ENCODE peak calls at places on chromosomes 13 and 19, in eight cellular contexts. Y is T-helper 9 cell; G is lower leg skin; M is hippocampal formation; N is AML-193; O is uterus; K is activated naive CD4-positive, alpha-beta T cell; A is heart right ventricle. L is an unnamed sample.

GRCh38 chr19:39172700-39173501 is 23.9 kb upstream of the NCCRP1 start:
- DNase-seq in A (no peak), K (no peak), N (no peak), Y (no peak), M (no peak), O (no peak), G (no peak), L (no peak)

GRCh38 chr13:45548281-45548680 is 67.3 kb downstream of the ERICH6B start:
- DNase-seq in K (no peak), N (no peak), Y (no peak), M (no peak), O (no peak), A (no peak), G (no peak), L (no peak)

GRCh38 chr19:54573330-54573872 is at the start of gene LILRA2:
- DNase-seq in N (peak; percentile 66), O (no peak), K (no peak), Y (no peak), A (no peak), M (no peak), G (no peak), L (peak; percentile 4)

GRCh38 chr19:38391911-38392464 is 3.5 kb downstream of the SPRED3 start:
- DNase-seq in O (no peak), A (no peak), N (no peak), G (no peak), M (no peak), K (no peak), Y (no peak), L (no peak)

GRCh38 chr13:32302461-32302860 is 12.7 kb downstream of the ZAR1L start:
- DNase-seq in N (no peak), M (no peak), A (no peak), K (no peak), Y (no peak), O (no peak), G (no peak), L (no peak)

GRCh38 chr13:109422163-109422562 is 364.2 kb downstream of the IRS2 start:
- DNase-seq in K (no peak), Y (no peak), M (no peak), N (peak; percentile 86), G (no peak), A (no peak), O (no peak), L (no peak)

GRCh38 chr19:54026656-54027055 is 35.2 kb downstream of the CACNG6 start:
- DNase-seq in A (no peak), M (no peak), O (no peak), N (no peak), Y (no peak), G (no peak), K (no peak), L (no peak)

GRCh38 chr13:87656311-87656710 is 14.9 kb upstream of the SLITRK5 start:
- DNase-seq in K (no peak), N (no peak), G (no peak), Y (no peak), O (no peak), A (no peak), M (no peak), L (no peak)

GRCh38 chr13:78194904-78195639 is 276.4 kb upstream of the EDNRB start:
- DNase-seq in A (no peak), K (no peak), G (no peak), O (no peak), N (no peak), M (no peak), Y (no peak), L (no peak)

GRCh38 chr13:107649071-107649470 is 566.3 kb downstream of the LIG4 start:
- DNase-seq in Y (no peak), M (no peak), O (no peak), N (no peak), A (no peak), G (no peak), K (no peak), L (no peak)

GRCh38 chr19:47623151-47623920 is 14.4 kb downstream of the BICRA start:
- DNase-seq in O (no peak), N (no peak), Y (no peak), A (no peak), M (no peak), K (no peak), G (no peak), L (no peak)

GRCh38 chr19:1860133-1860775 is 3.1 kb downstream of the KLF16 start:
- DNase-seq in Y (peak; percentile 64), A (no peak), O (peak; percentile 74), G (no peak), M (peak; percentile 38), K (no peak), N (no peak), L (peak; percentile 80)

GRCh38 chr13:110137677-110138008 is 169.3 kb downstream of the COL4A1 start:
- DNase-seq in K (no peak), Y (no peak), N (no peak), A (peak; percentile 51), M (peak; percentile 26), G (peak; percentile 18), O (peak; percentile 37), L (peak; percentile 45)

GRCh38 chr13:109779876-109780516 is 6.4 kb downstream of the IRS2 start:
- DNase-seq in Y (no peak), A (no peak), G (no peak), O (no peak), M (no peak), N (no peak), K (no peak), L (no peak)

GRCh38 chr19:28468701-28469459 is 744.1 kb downstream of the UQCRFS1 start:
- DNase-seq in M (no peak), A (no peak), O (no peak), N (no peak), G (no peak), K (no peak), Y (no peak), L (peak; percentile 79)

GRCh38 chr19:30669329-30670010 is 297.3 kb downstream of the ZNF536 start:
- DNase-seq in M (peak; percentile 49), O (peak; percentile 81), K (no peak), N (no peak), A (peak; percentile 76), G (peak; percentile 39), Y (peak; percentile 30), L (peak; percentile 74)

GRCh38 chr13:100063333-100063732 is 25.6 kb upstream of the PCCA start:
- DNase-seq in Y (no peak), M (no peak), G (no peak), N (peak; percentile 4), O (no peak), K (no peak), A (no peak), L (no peak)

GRCh38 chr19:35346193-35347052 is 1.3 kb upstream of the FFAR1 start:
- DNase-seq in M (no peak), Y (peak; percentile 72), N (no peak), G (no peak), O (no peak), K (no peak), A (no peak), L (peak; percentile 57)

GRCh38 chr13:31775148-31775547 is 35.8 kb downstream of the RXFP2 start:
- DNase-seq in A (no peak), M (no peak), G (no peak), K (no peak), O (no peak), Y (no peak), N (no peak), L (no peak)

GRCh38 chr13:69704311-69704710 is 403.3 kb upstream of the ATXN8OS start:
- DNase-seq in G (no peak), A (no peak), M (no peak), O (no peak), Y (no peak), K (no peak), N (no peak), L (no peak)

GRCh38 chr13:21530656-21531055 is 71.6 kb upstream of the ZDHHC20 start:
- DNase-seq in O (no peak), M (no peak), K (no peak), A (no peak), Y (no peak), N (no peak), G (no peak), L (no peak)

GRCh38 chr13:71304861-71305260 is 562.1 kb downstream of the DACH1 start:
- DNase-seq in Y (no peak), O (no peak), G (no peak), K (no peak), M (no peak), N (no peak), A (no peak), L (no peak)

GRCh38 chr13:28531195-28531955 is 36.4 kb upstream of the FLT1 start:
- DNase-seq in O (no peak), K (no peak), N (no peak), G (no peak), Y (no peak), M (no peak), A (peak; percentile 72), L (peak; percentile 38)

GRCh38 chr19:35757231-35757748 is 461 bp upstream of the HSPB6 start:
- DNase-seq in K (no peak), A (peak; percentile 87), Y (no peak), N (no peak), M (no peak), G (peak; percentile 68), O (peak; percentile 97), L (peak; percentile 74)

GRCh38 chr13:51739403-51740112 is 64.4 kb downstream of the DHRS12 start:
- DNase-seq in K (no peak), A (no peak), M (no peak), N (no peak), O (peak; percentile 72), Y (no peak), G (peak; percentile 49), L (no peak)

GRCh38 chr19:4278926-4279529 is at the start of gene SHD:
- DNase-seq in N (no peak), K (no peak), M (no peak), A (no peak), Y (no peak), G (no peak), O (no peak), L (no peak)

GRCh38 chr13:24684600-24684998 is 4.4 kb downstream of the ATP12A start:
- DNase-seq in O (no peak), Y (no peak), N (no peak), M (peak; percentile 11), A (no peak), K (no peak), G (no peak), L (no peak)

GRCh38 chr13:24313449-24313848 is 4.1 kb downstream of the C1QTNF9 start:
- DNase-seq in N (no peak), A (no peak), G (no peak), M (no peak), K (no peak), O (no peak), Y (no peak), L (no peak)

GRCh38 chr19:54208784-54209057 is 8.1 kb downstream of the RPS9 start:
- DNase-seq in G (no peak), M (no peak), O (no peak), N (no peak), K (no peak), A (no peak), Y (no peak), L (no peak)

GRCh38 chr19:1999856-2000515 is 15.5 kb downstream of the BTBD2 start:
- DNase-seq in Y (no peak), A (no peak), K (no peak), M (no peak), N (no peak), G (no peak), O (no peak), L (no peak)

GRCh38 chr19:30070970-30071632 is 129.1 kb downstream of the URI1 start:
- DNase-seq in A (peak; percentile 62), Y (no peak), N (no peak), O (no peak), M (no peak), K (no peak), G (no peak), L (no peak)

GRCh38 chr13:66375756-66376155 is 854.4 kb downstream of the PCDH9 start:
- DNase-seq in O (no peak), N (no peak), A (no peak), M (no peak), Y (no peak), G (no peak), K (no peak), L (no peak)

GRCh38 chr13:41858783-41859182 is 102.1 kb downstream of the VWA8 start:
- DNase-seq in M (no peak), O (no peak), A (no peak), K (no peak), Y (no peak), G (no peak), N (no peak), L (no peak)

GRCh38 chr19:23440791-23441190 is 45.5 kb upstream of the ZNF91 start:
- DNase-seq in A (no peak), G (no peak), Y (no peak), K (no peak), N (peak; percentile 4), M (no peak), O (no peak), L (no peak)